ENCODE peak calls at places on chromosome 20, in seven cellular contexts. One of them, this sample, is unnamed.

GRCh38 chr20:49132995-49133451 is 55.1 kb downstream of the STAU1 start:
- DNase-seq in naive thymus-derived CD8-positive, alpha-beta T cell: peak
- DNase-seq in mesenchymal stem cell: peak
- DNase-seq in stimulated activated CD4-positive, alpha-beta T cell treated with anti-CD3 and anti-CD28 coated beads, Interleukin-4, amount 100 ng/mL, for 24 hours: peak
- DNase-seq in Right ventricle myocardium superior: no peak
- DNase-seq in caudate nucleus: peak
- DNase-seq in stimulated activated CD8-positive, alpha-beta memory T cell treated with anti-CD3 and anti-CD28 coated beads, Interleukin-7, amount 100 ng/mL, for 4 hours: no peak
- DNase-seq in this sample: no peak

GRCh38 chr20:33437141-33437911 is 6.2 kb downstream of the SNTA1 start:
- DNase-seq in naive thymus-derived CD8-positive, alpha-beta T cell: no peak
- DNase-seq in mesenchymal stem cell: peak
- DNase-seq in stimulated activated CD4-positive, alpha-beta T cell treated with anti-CD3 and anti-CD28 coated beads, Interleukin-4, amount 100 ng/mL, for 24 hours: no peak
- DNase-seq in Right ventricle myocardium superior: peak
- DNase-seq in caudate nucleus: peak
- DNase-seq in stimulated activated CD8-positive, alpha-beta memory T cell treated with anti-CD3 and anti-CD28 coated beads, Interleukin-7, amount 100 ng/mL, for 4 hours: no peak
- DNase-seq in this sample: peak

GRCh38 chr20:59720013-59720412 is 115.7 kb downstream of the PHACTR3 start:
- DNase-seq in naive thymus-derived CD8-positive, alpha-beta T cell: no peak
- DNase-seq in mesenchymal stem cell: no peak
- DNase-seq in stimulated activated CD4-positive, alpha-beta T cell treated with anti-CD3 and anti-CD28 coated beads, Interleukin-4, amount 100 ng/mL, for 24 hours: no peak
- DNase-seq in Right ventricle myocardium superior: no peak
- DNase-seq in caudate nucleus: no peak
- DNase-seq in stimulated activated CD8-positive, alpha-beta memory T cell treated with anti-CD3 and anti-CD28 coated beads, Interleukin-7, amount 100 ng/mL, for 4 hours: no peak
- DNase-seq in this sample: no peak

GRCh38 chr20:63734946-63735858 is 1.3 kb upstream of the LIME1 start:
- DNase-seq in naive thymus-derived CD8-positive, alpha-beta T cell: no peak
- DNase-seq in mesenchymal stem cell: no peak
- DNase-seq in stimulated activated CD4-positive, alpha-beta T cell treated with anti-CD3 and anti-CD28 coated beads, Interleukin-4, amount 100 ng/mL, for 24 hours: no peak
- DNase-seq in Right ventricle myocardium superior: no peak
- DNase-seq in caudate nucleus: no peak
- DNase-seq in stimulated activated CD8-positive, alpha-beta memory T cell treated with anti-CD3 and anti-CD28 coated beads, Interleukin-7, amount 100 ng/mL, for 4 hours: no peak
- DNase-seq in this sample: no peak

GRCh38 chr20:17992847-17993508 is 24.2 kb downstream of the MGME1 start:
- DNase-seq in naive thymus-derived CD8-positive, alpha-beta T cell: no peak
- DNase-seq in mesenchymal stem cell: no peak
- DNase-seq in stimulated activated CD4-positive, alpha-beta T cell treated with anti-CD3 and anti-CD28 coated beads, Interleukin-4, amount 100 ng/mL, for 24 hours: no peak
- DNase-seq in Right ventricle myocardium superior: no peak
- DNase-seq in caudate nucleus: no peak
- DNase-seq in stimulated activated CD8-positive, alpha-beta memory T cell treated with anti-CD3 and anti-CD28 coated beads, Interleukin-7, amount 100 ng/mL, for 4 hours: no peak
- DNase-seq in this sample: no peak

GRCh38 chr20:63394069-63394468 is 32.9 kb upstream of the CHRNA4 start:
- DNase-seq in naive thymus-derived CD8-positive, alpha-beta T cell: no peak
- DNase-seq in mesenchymal stem cell: no peak
- DNase-seq in stimulated activated CD4-positive, alpha-beta T cell treated with anti-CD3 and anti-CD28 coated beads, Interleukin-4, amount 100 ng/mL, for 24 hours: no peak
- DNase-seq in Right ventricle myocardium superior: no peak
- DNase-seq in caudate nucleus: no peak
- DNase-seq in stimulated activated CD8-positive, alpha-beta memory T cell treated with anti-CD3 and anti-CD28 coated beads, Interleukin-7, amount 100 ng/mL, for 4 hours: no peak
- DNase-seq in this sample: no peak

GRCh38 chr20:63553251-63553932 is 567 bp upstream of the FNDC11 start:
- DNase-seq in naive thymus-derived CD8-positive, alpha-beta T cell: peak
- DNase-seq in mesenchymal stem cell: peak
- DNase-seq in stimulated activated CD4-positive, alpha-beta T cell treated with anti-CD3 and anti-CD28 coated beads, Interleukin-4, amount 100 ng/mL, for 24 hours: peak
- DNase-seq in Right ventricle myocardium superior: peak
- DNase-seq in caudate nucleus: no peak
- DNase-seq in stimulated activated CD8-positive, alpha-beta memory T cell treated with anti-CD3 and anti-CD28 coated beads, Interleukin-7, amount 100 ng/mL, for 4 hours: peak
- DNase-seq in this sample: peak

GRCh38 chr20:45269754-45270270 is 15.4 kb upstream of the SLPI start:
- DNase-seq in naive thymus-derived CD8-positive, alpha-beta T cell: no peak
- DNase-seq in mesenchymal stem cell: no peak
- DNase-seq in stimulated activated CD4-positive, alpha-beta T cell treated with anti-CD3 and anti-CD28 coated beads, Interleukin-4, amount 100 ng/mL, for 24 hours: no peak
- DNase-seq in Right ventricle myocardium superior: no peak
- DNase-seq in caudate nucleus: no peak
- DNase-seq in stimulated activated CD8-positive, alpha-beta memory T cell treated with anti-CD3 and anti-CD28 coated beads, Interleukin-7, amount 100 ng/mL, for 4 hours: no peak
- DNase-seq in this sample: no peak

GRCh38 chr20:23150304-23151007 is 64.3 kb upstream of the CD93 start:
- DNase-seq in naive thymus-derived CD8-positive, alpha-beta T cell: no peak
- DNase-seq in mesenchymal stem cell: no peak
- DNase-seq in stimulated activated CD4-positive, alpha-beta T cell treated with anti-CD3 and anti-CD28 coated beads, Interleukin-4, amount 100 ng/mL, for 24 hours: peak
- DNase-seq in Right ventricle myocardium superior: no peak
- DNase-seq in caudate nucleus: no peak
- DNase-seq in stimulated activated CD8-positive, alpha-beta memory T cell treated with anti-CD3 and anti-CD28 coated beads, Interleukin-7, amount 100 ng/mL, for 4 hours: no peak
- DNase-seq in this sample: no peak

GRCh38 chr20:2519115-2519815 is 10.6 kb upstream of the ZNF343 start:
- DNase-seq in naive thymus-derived CD8-positive, alpha-beta T cell: no peak
- DNase-seq in mesenchymal stem cell: peak
- DNase-seq in stimulated activated CD4-positive, alpha-beta T cell treated with anti-CD3 and anti-CD28 coated beads, Interleukin-4, amount 100 ng/mL, for 24 hours: no peak
- DNase-seq in Right ventricle myocardium superior: no peak
- DNase-seq in caudate nucleus: no peak
- DNase-seq in stimulated activated CD8-positive, alpha-beta memory T cell treated with anti-CD3 and anti-CD28 coated beads, Interleukin-7, amount 100 ng/mL, for 4 hours: no peak
- DNase-seq in this sample: no peak

GRCh38 chr20:7264137-7264536 is 496.7 kb downstream of the BMP2 start:
- DNase-seq in naive thymus-derived CD8-positive, alpha-beta T cell: no peak
- DNase-seq in mesenchymal stem cell: no peak
- DNase-seq in stimulated activated CD4-positive, alpha-beta T cell treated with anti-CD3 and anti-CD28 coated beads, Interleukin-4, amount 100 ng/mL, for 24 hours: no peak
- DNase-seq in Right ventricle myocardium superior: no peak
- DNase-seq in caudate nucleus: no peak
- DNase-seq in stimulated activated CD8-positive, alpha-beta memory T cell treated with anti-CD3 and anti-CD28 coated beads, Interleukin-7, amount 100 ng/mL, for 4 hours: no peak
- DNase-seq in this sample: no peak

GRCh38 chr20:10670521-10671220 is 3.1 kb downstream of the JAG1 start:
- DNase-seq in naive thymus-derived CD8-positive, alpha-beta T cell: no peak
- DNase-seq in mesenchymal stem cell: peak
- DNase-seq in stimulated activated CD4-positive, alpha-beta T cell treated with anti-CD3 and anti-CD28 coated beads, Interleukin-4, amount 100 ng/mL, for 24 hours: no peak
- DNase-seq in Right ventricle myocardium superior: no peak
- DNase-seq in caudate nucleus: no peak
- DNase-seq in stimulated activated CD8-positive, alpha-beta memory T cell treated with anti-CD3 and anti-CD28 coated beads, Interleukin-7, amount 100 ng/mL, for 4 hours: no peak
- DNase-seq in this sample: no peak

GRCh38 chr20:52312131-52312729 is 120.7 kb upstream of the ZFP64 start:
- DNase-seq in naive thymus-derived CD8-positive, alpha-beta T cell: peak
- DNase-seq in mesenchymal stem cell: peak
- DNase-seq in stimulated activated CD4-positive, alpha-beta T cell treated with anti-CD3 and anti-CD28 coated beads, Interleukin-4, amount 100 ng/mL, for 24 hours: peak
- DNase-seq in Right ventricle myocardium superior: no peak
- DNase-seq in caudate nucleus: no peak
- DNase-seq in stimulated activated CD8-positive, alpha-beta memory T cell treated with anti-CD3 and anti-CD28 coated beads, Interleukin-7, amount 100 ng/mL, for 4 hours: no peak
- DNase-seq in this sample: no peak

GRCh38 chr20:11654766-11655165 is 262.9 kb upstream of the BTBD3 start:
- DNase-seq in naive thymus-derived CD8-positive, alpha-beta T cell: no peak
- DNase-seq in mesenchymal stem cell: no peak
- DNase-seq in stimulated activated CD4-positive, alpha-beta T cell treated with anti-CD3 and anti-CD28 coated beads, Interleukin-4, amount 100 ng/mL, for 24 hours: no peak
- DNase-seq in Right ventricle myocardium superior: no peak
- DNase-seq in caudate nucleus: no peak
- DNase-seq in stimulated activated CD8-positive, alpha-beta memory T cell treated with anti-CD3 and anti-CD28 coated beads, Interleukin-7, amount 100 ng/mL, for 4 hours: no peak
- DNase-seq in this sample: no peak

GRCh38 chr20:61731363-61732181 is 334.1 kb downstream of the TAF4 start:
- DNase-seq in naive thymus-derived CD8-positive, alpha-beta T cell: no peak
- DNase-seq in mesenchymal stem cell: peak
- DNase-seq in stimulated activated CD4-positive, alpha-beta T cell treated with anti-CD3 and anti-CD28 coated beads, Interleukin-4, amount 100 ng/mL, for 24 hours: no peak
- DNase-seq in Right ventricle myocardium superior: peak
- DNase-seq in caudate nucleus: no peak
- DNase-seq in stimulated activated CD8-positive, alpha-beta memory T cell treated with anti-CD3 and anti-CD28 coated beads, Interleukin-7, amount 100 ng/mL, for 4 hours: no peak
- DNase-seq in this sample: no peak

GRCh38 chr20:58993332-58994248 is 12.5 kb downstream of the NELFCD start:
- DNase-seq in naive thymus-derived CD8-positive, alpha-beta T cell: no peak
- DNase-seq in mesenchymal stem cell: no peak
- DNase-seq in stimulated activated CD4-positive, alpha-beta T cell treated with anti-CD3 and anti-CD28 coated beads, Interleukin-4, amount 100 ng/mL, for 24 hours: no peak
- DNase-seq in Right ventricle myocardium superior: no peak
- DNase-seq in caudate nucleus: no peak
- DNase-seq in stimulated activated CD8-positive, alpha-beta memory T cell treated with anti-CD3 and anti-CD28 coated beads, Interleukin-7, amount 100 ng/mL, for 4 hours: no peak
- DNase-seq in this sample: no peak

GRCh38 chr20:44070139-44070900 is 116.7 kb downstream of the JPH2 start:
- DNase-seq in naive thymus-derived CD8-positive, alpha-beta T cell: peak
- DNase-seq in mesenchymal stem cell: no peak
- DNase-seq in stimulated activated CD4-positive, alpha-beta T cell treated with anti-CD3 and anti-CD28 coated beads, Interleukin-4, amount 100 ng/mL, for 24 hours: peak
- DNase-seq in Right ventricle myocardium superior: no peak
- DNase-seq in caudate nucleus: peak
- DNase-seq in stimulated activated CD8-positive, alpha-beta memory T cell treated with anti-CD3 and anti-CD28 coated beads, Interleukin-7, amount 100 ng/mL, for 4 hours: no peak
- DNase-seq in this sample: no peak

GRCh38 chr20:46872315-46873211 is 22.1 kb upstream of the EYA2 start:
- DNase-seq in naive thymus-derived CD8-positive, alpha-beta T cell: no peak
- DNase-seq in mesenchymal stem cell: no peak
- DNase-seq in stimulated activated CD4-positive, alpha-beta T cell treated with anti-CD3 and anti-CD28 coated beads, Interleukin-4, amount 100 ng/mL, for 24 hours: no peak
- DNase-seq in Right ventricle myocardium superior: peak
- DNase-seq in caudate nucleus: no peak
- DNase-seq in stimulated activated CD8-positive, alpha-beta memory T cell treated with anti-CD3 and anti-CD28 coated beads, Interleukin-7, amount 100 ng/mL, for 4 hours: no peak
- DNase-seq in this sample: no peak

GRCh38 chr20:4040283-4041179 is 25.2 kb upstream of the RNF24 start:
- DNase-seq in naive thymus-derived CD8-positive, alpha-beta T cell: no peak
- DNase-seq in mesenchymal stem cell: no peak
- DNase-seq in stimulated activated CD4-positive, alpha-beta T cell treated with anti-CD3 and anti-CD28 coated beads, Interleukin-4, amount 100 ng/mL, for 24 hours: no peak
- DNase-seq in Right ventricle myocardium superior: no peak
- DNase-seq in caudate nucleus: no peak
- DNase-seq in stimulated activated CD8-positive, alpha-beta memory T cell treated with anti-CD3 and anti-CD28 coated beads, Interleukin-7, amount 100 ng/mL, for 4 hours: no peak
- DNase-seq in this sample: no peak

GRCh38 chr20:44209691-44210421 is 715 bp downstream of the OSER1 start:
- DNase-seq in naive thymus-derived CD8-positive, alpha-beta T cell: no peak
- DNase-seq in mesenchymal stem cell: peak
- DNase-seq in stimulated activated CD4-positive, alpha-beta T cell treated with anti-CD3 and anti-CD28 coated beads, Interleukin-4, amount 100 ng/mL, for 24 hours: peak
- DNase-seq in Right ventricle myocardium superior: no peak
- DNase-seq in caudate nucleus: no peak
- DNase-seq in stimulated activated CD8-positive, alpha-beta memory T cell treated with anti-CD3 and anti-CD28 coated beads, Interleukin-7, amount 100 ng/mL, for 4 hours: no peak
- DNase-seq in this sample: no peak

GRCh38 chr20:6746901-6747609 is 20.4 kb upstream of the BMP2 start:
- DNase-seq in naive thymus-derived CD8-positive, alpha-beta T cell: no peak
- DNase-seq in mesenchymal stem cell: peak
- DNase-seq in stimulated activated CD4-positive, alpha-beta T cell treated with anti-CD3 and anti-CD28 coated beads, Interleukin-4, amount 100 ng/mL, for 24 hours: no peak
- DNase-seq in Right ventricle myocardium superior: no peak
- DNase-seq in caudate nucleus: no peak
- DNase-seq in stimulated activated CD8-positive, alpha-beta memory T cell treated with anti-CD3 and anti-CD28 coated beads, Interleukin-7, amount 100 ng/mL, for 4 hours: no peak
- DNase-seq in this sample: no peak

GRCh38 chr20:16405254-16405653 is 168.0 kb downstream of the KIF16B start:
- DNase-seq in naive thymus-derived CD8-positive, alpha-beta T cell: no peak
- DNase-seq in mesenchymal stem cell: no peak
- DNase-seq in stimulated activated CD4-positive, alpha-beta T cell treated with anti-CD3 and anti-CD28 coated beads, Interleukin-4, amount 100 ng/mL, for 24 hours: no peak
- DNase-seq in Right ventricle myocardium superior: no peak
- DNase-seq in caudate nucleus: no peak
- DNase-seq in stimulated activated CD8-positive, alpha-beta memory T cell treated with anti-CD3 and anti-CD28 coated beads, Interleukin-7, amount 100 ng/mL, for 4 hours: no peak
- DNase-seq in this sample: no peak

GRCh38 chr20:49291200-49291599 is 13.3 kb upstream of the ZNFX1 start:
- DNase-seq in naive thymus-derived CD8-positive, alpha-beta T cell: no peak
- DNase-seq in mesenchymal stem cell: peak
- DNase-seq in stimulated activated CD4-positive, alpha-beta T cell treated with anti-CD3 and anti-CD28 coated beads, Interleukin-4, amount 100 ng/mL, for 24 hours: no peak
- DNase-seq in Right ventricle myocardium superior: no peak
- DNase-seq in caudate nucleus: no peak
- DNase-seq in stimulated activated CD8-positive, alpha-beta memory T cell treated with anti-CD3 and anti-CD28 coated beads, Interleukin-7, amount 100 ng/mL, for 4 hours: no peak
- DNase-seq in this sample: no peak

GRCh38 chr20:1423625-1424106 is 30.8 kb upstream of the FKBP1A start:
- DNase-seq in naive thymus-derived CD8-positive, alpha-beta T cell: no peak
- DNase-seq in mesenchymal stem cell: peak
- DNase-seq in stimulated activated CD4-positive, alpha-beta T cell treated with anti-CD3 and anti-CD28 coated beads, Interleukin-4, amount 100 ng/mL, for 24 hours: no peak
- DNase-seq in Right ventricle myocardium superior: no peak
- DNase-seq in caudate nucleus: no peak
- DNase-seq in stimulated activated CD8-positive, alpha-beta memory T cell treated with anti-CD3 and anti-CD28 coated beads, Interleukin-7, amount 100 ng/mL, for 4 hours: no peak
- DNase-seq in this sample: no peak

GRCh38 chr20:63070771-63071540 is 64.2 kb upstream of the BHLHE23 start:
- DNase-seq in naive thymus-derived CD8-positive, alpha-beta T cell: no peak
- DNase-seq in mesenchymal stem cell: no peak
- DNase-seq in stimulated activated CD4-positive, alpha-beta T cell treated with anti-CD3 and anti-CD28 coated beads, Interleukin-4, amount 100 ng/mL, for 24 hours: no peak
- DNase-seq in Right ventricle myocardium superior: peak
- DNase-seq in caudate nucleus: no peak
- DNase-seq in stimulated activated CD8-positive, alpha-beta memory T cell treated with anti-CD3 and anti-CD28 coated beads, Interleukin-7, amount 100 ng/mL, for 4 hours: no peak
- DNase-seq in this sample: no peak

GRCh38 chr20:54197621-54198604 is 10.0 kb upstream of the PFDN4 start:
- DNase-seq in naive thymus-derived CD8-positive, alpha-beta T cell: no peak
- DNase-seq in mesenchymal stem cell: no peak
- DNase-seq in stimulated activated CD4-positive, alpha-beta T cell treated with anti-CD3 and anti-CD28 coated beads, Interleukin-4, amount 100 ng/mL, for 24 hours: no peak
- DNase-seq in Right ventricle myocardium superior: no peak
- DNase-seq in caudate nucleus: no peak
- DNase-seq in stimulated activated CD8-positive, alpha-beta memory T cell treated with anti-CD3 and anti-CD28 coated beads, Interleukin-7, amount 100 ng/mL, for 4 hours: no peak
- DNase-seq in this sample: no peak

GRCh38 chr20:840858-841567 is 7.5 kb downstream of the FAM110A start:
- DNase-seq in naive thymus-derived CD8-positive, alpha-beta T cell: no peak
- DNase-seq in mesenchymal stem cell: no peak
- DNase-seq in stimulated activated CD4-positive, alpha-beta T cell treated with anti-CD3 and anti-CD28 coated beads, Interleukin-4, amount 100 ng/mL, for 24 hours: no peak
- DNase-seq in Right ventricle myocardium superior: no peak
- DNase-seq in caudate nucleus: no peak
- DNase-seq in stimulated activated CD8-positive, alpha-beta memory T cell treated with anti-CD3 and anti-CD28 coated beads, Interleukin-7, amount 100 ng/mL, for 4 hours: peak
- DNase-seq in this sample: peak

GRCh38 chr20:35616465-35617396 is 1.1 kb downstream of the SPAG4 start:
- DNase-seq in naive thymus-derived CD8-positive, alpha-beta T cell: no peak
- DNase-seq in mesenchymal stem cell: peak
- DNase-seq in stimulated activated CD4-positive, alpha-beta T cell treated with anti-CD3 and anti-CD28 coated beads, Interleukin-4, amount 100 ng/mL, for 24 hours: peak
- DNase-seq in Right ventricle myocardium superior: peak
- DNase-seq in caudate nucleus: no peak
- DNase-seq in stimulated activated CD8-positive, alpha-beta memory T cell treated with anti-CD3 and anti-CD28 coated beads, Interleukin-7, amount 100 ng/mL, for 4 hours: peak
- DNase-seq in this sample: peak

GRCh38 chr20:42936482-42936881 is 253.2 kb downstream of the PTPRT start:
- DNase-seq in naive thymus-derived CD8-positive, alpha-beta T cell: no peak
- DNase-seq in mesenchymal stem cell: no peak
- DNase-seq in stimulated activated CD4-positive, alpha-beta T cell treated with anti-CD3 and anti-CD28 coated beads, Interleukin-4, amount 100 ng/mL, for 24 hours: no peak
- DNase-seq in Right ventricle myocardium superior: no peak
- DNase-seq in caudate nucleus: no peak
- DNase-seq in stimulated activated CD8-positive, alpha-beta memory T cell treated with anti-CD3 and anti-CD28 coated beads, Interleukin-7, amount 100 ng/mL, for 4 hours: no peak
- DNase-seq in this sample: no peak